ENCODE peak calls at places on chromosomes 4 and X, in six cellular contexts. O is tibial artery, Z is lower lobe of right lung, B is fibroblast of lung, Q is A549, D is left ventricle myocardium inferior. T is an unnamed sample. For H3K4me1, the result is how much of the 10 kb centered on the place peaks cover.

GRCh38 chrX:7191681-7192110 is 43.7 kb upstream of the PUDP start:
- DNase-seq in Z (no peak), D (no peak), Q (peak), O (no peak), B (no peak), T (no peak)

GRCh38 chrX:25175743-25176142 is 160.0 kb upstream of the ARX start:
- DNase-seq in D (no peak), O (no peak), Z (no peak), B (no peak), Q (no peak), T (no peak)

GRCh38 chrX:96433409-96434122 is 251.1 kb upstream of the DIAPH2 start:
- DNase-seq in O (no peak), Z (no peak), Q (no peak), D (no peak), B (no peak), T (no peak)

GRCh38 chrX:18294893-18295292 is 59.6 kb downstream of the SCML2 start:
- DNase-seq in B (no peak), Q (no peak), D (no peak), Z (no peak), O (no peak), T (no peak)

GRCh38 chrX:153614818-153615217 is 15.9 kb upstream of the CCNQ start:
- DNase-seq in Z (no peak), D (no peak), B (no peak), O (no peak), Q (no peak), T (no peak)

GRCh38 chr4:95409127-95409526 is 139.6 kb downstream of the UNC5C start:
- DNase-seq in O (no peak), D (no peak), Z (no peak), Q (peak), B (no peak), T (no peak)

GRCh38 chr4:72473434-72473900 is 95.6 kb downstream of the ADAMTS3 start:
- DNase-seq in D (no peak), Q (no peak), Z (no peak), O (no peak), B (peak), T (no peak)

GRCh38 chr4:32525420-32525819 is 1805.3 kb downstream of the PCDH7 start:
- DNase-seq in O (no peak), B (no peak), Q (no peak), Z (no peak), D (no peak), T (no peak)

GRCh38 chr4:173489514-173489913 is 40.5 kb downstream of the HAND2 start:
- DNase-seq in Q (no peak), D (no peak), B (peak), O (no peak), Z (no peak), T (no peak)
- H3K4me1 ChIP-seq in Q (under half), D (under half), B (under half), O (under half), Z (under half), T (under half)

DNA sequence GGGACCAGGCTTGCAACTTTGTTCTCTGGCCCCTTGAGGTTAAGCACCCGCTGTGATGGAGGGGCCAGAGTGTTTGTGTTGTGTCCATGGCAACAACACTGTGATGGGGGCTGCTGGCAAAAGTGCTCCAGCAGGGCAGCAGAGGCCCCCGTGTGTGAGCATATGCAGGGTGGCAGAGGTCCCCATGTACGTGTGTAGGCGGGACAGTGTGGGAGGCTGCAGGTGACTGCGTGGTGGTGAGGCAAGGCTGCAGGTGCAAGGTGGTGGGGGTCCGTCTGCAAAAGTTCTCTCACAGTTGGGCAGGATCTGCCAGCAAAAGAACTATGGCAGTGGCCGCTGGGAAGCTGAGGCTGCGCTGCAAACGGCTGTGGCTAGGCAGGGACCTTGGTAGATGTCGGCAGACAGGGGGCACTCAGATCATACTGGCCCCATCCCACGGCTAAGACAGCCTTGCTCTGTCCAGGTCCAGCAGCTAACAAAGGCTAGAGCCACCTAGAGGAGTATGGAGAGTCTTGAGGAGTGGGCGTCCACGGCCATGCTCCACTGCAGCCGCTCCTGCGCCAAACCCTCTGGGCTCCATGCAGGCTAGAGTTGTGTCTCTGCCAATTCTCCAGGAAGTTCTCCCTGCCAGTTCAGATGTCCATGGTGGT is 46.8 kb upstream of the PASD1 start:
- DNase-seq in Q (no peak), B (no peak), O (no peak), D (no peak), Z (no peak), T (no peak)
- H3K27ac ChIP-seq in Q (no peak), B (no peak), O (no peak), D (no peak), Z (no peak), T (no peak)

GRCh38 chr4:164949448-164950118 is 27.9 kb downstream of the TRIM61 start:
- DNase-seq in O (no peak), B (no peak), Q (no peak), D (no peak), Z (no peak), T (no peak)
- TF ChIP-seq CTCF in O (no peak), B (no peak), Q (no peak), D (no peak), Z (no peak), T (no peak)

GRCh38 chr4:147772459-147772969 is 40.6 kb downstream of the ARHGAP10 start:
- DNase-seq in Q (peak), O (no peak), B (peak), Z (no peak), D (no peak), T (no peak)
- H3K4me1 ChIP-seq in Q (half or more), O (half or more), B (under half), Z (under half), D (half or more), T (half or more)

DNA sequence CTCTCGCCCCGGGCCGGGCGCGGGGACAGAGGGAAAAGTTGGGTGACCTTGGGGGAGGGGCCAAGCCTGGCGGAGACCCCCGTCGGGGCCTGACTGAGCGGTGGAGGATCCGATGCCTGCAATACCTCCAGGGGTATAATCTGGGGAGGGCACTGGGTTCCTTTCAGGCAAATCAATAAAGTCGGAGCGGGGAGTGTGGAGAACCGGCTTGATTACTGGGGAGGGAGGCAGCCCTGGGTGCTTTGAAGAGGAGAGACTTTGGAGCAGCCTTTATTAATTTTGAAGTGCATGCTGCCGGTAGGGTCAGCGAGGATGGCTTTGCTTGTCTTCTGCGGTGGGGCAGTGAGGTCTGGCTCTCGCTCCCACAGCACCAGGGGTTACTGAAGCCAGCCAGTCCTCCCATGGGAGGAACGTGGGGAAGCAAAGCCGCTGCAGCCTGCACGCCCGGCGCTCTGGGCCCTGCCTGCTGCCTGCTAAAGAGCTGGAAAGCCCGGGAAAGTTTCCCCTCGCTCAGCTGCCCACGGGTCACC is 396 bp upstream of the LGI2 start:
- DNase-seq in O (peak), D (peak), Z (no peak), B (peak), Q (no peak), T (no peak)
- H3K27ac ChIP-seq in O (peak), D (peak), Z (no peak), B (no peak), Q (peak), T (no peak)

GRCh38 chr4:139453371-139454110 is 380 bp upstream of the RAB33B start:
- DNase-seq in O (peak), Z (peak), D (peak), B (peak), Q (peak), T (peak)
- TF ChIP-seq CTCF in O (no peak), Z (peak), D (no peak), B (peak), Q (no peak), T (peak)

GRCh38 chr4:134018845-134019244 is 182.7 kb downstream of the PABPC4L start:
- DNase-seq in Q (no peak), O (no peak), B (no peak), Z (no peak), D (no peak), T (no peak)

GRCh38 chr4:134024251-134024650 is 177.3 kb downstream of the PABPC4L start:
- DNase-seq in D (no peak), Q (peak), Z (no peak), B (peak), O (no peak), T (no peak)

GRCh38 chr4:134019657-134020056 is 181.9 kb downstream of the PABPC4L start:
- DNase-seq in Q (no peak), D (no peak), B (no peak), O (no peak), Z (no peak), T (no peak)
- H3K4me1 ChIP-seq in Q (under half), D (under half), B (under half), O (under half), Z (under half), T (under half)

DNA sequence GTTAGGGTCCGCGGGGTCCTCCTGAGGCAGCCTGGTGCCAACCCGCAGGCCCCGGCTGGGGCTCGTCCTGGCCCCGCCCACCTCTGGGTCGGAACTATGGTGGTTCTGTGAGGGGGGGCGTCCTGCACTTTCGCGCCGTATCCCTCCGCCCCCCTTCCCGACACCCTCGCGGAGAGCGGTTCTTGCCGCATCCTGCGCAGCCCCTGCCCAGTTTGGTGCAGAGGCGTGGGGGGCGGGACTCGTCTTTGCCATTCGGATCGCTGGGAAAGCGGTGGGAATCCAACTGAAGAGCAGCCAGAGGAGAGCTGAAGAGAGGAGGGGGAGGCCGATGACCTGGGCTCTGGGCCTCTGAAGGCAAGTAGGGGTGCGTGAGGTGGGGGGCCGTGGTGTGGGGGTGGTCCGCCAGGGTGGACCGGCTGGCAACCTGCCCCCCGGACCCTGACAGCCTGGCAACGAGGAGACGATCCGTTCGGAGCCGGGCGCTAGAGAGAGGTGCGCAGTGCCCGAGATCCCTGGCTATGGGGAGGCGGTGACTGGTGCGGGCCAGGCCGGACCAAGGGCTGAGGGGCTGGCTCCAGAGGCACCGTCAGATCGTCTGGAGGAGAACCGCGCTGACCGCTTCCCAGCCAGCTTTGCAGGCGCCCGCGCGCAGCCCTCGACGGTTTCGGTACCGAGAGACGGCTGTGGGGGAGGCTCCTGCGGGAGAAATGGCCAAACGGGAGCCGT is at the start of gene GPRASP1:
- DNase-seq in B (peak), Q (no peak), D (peak), O (peak), Z (peak), T (peak)
- H3K27ac ChIP-seq in B (no peak), Q (peak), D (peak), O (peak), Z (peak), T (no peak)

GRCh38 chr4:8393593-8394038 is 46.9 kb downstream of the ACOX3 start:
- DNase-seq in Z (no peak), O (peak), D (peak), Q (peak), B (peak), T (peak)
- TF ChIP-seq CTCF in Z (no peak), O (no peak), D (no peak), Q (no peak), B (peak), T (no peak)